ENCODE peak calls at places on chromosome 7, in seven cellular contexts. W, O, E, U, J, I and C are unnamed samples.

GRCh38 chr7:131555565-131556054 is 818 bp downstream of the PODXL start:
- DNase-seq in W (no peak), O (peak; percentile 22), E (no peak), U (no peak), J (no peak), I (no peak), C (no peak)

GRCh38 chr7:44638611-44639557 is 32.5 kb downstream of the OGDH start:
- DNase-seq in W (peak; percentile 68), O (peak; percentile 30), E (peak; percentile 83), U (peak; percentile 56), J (peak; percentile 71), I (peak; percentile 49), C (peak; percentile 76)

GRCh38 chr7:155153676-155154075 is 83.6 kb downstream of the HTR5A start:
- DNase-seq in W (no peak), O (no peak), E (no peak), U (no peak), J (no peak), I (no peak), C (no peak)

GRCh38 chr7:35571596-35572240 is 123.2 kb downstream of the HERPUD2 start:
- DNase-seq in W (no peak), O (peak; percentile 35), E (no peak), U (no peak), J (no peak), I (no peak), C (no peak)

GRCh38 chr7:45180084-45180986 is 22.7 kb downstream of the RAMP3 start:
- DNase-seq in W (no peak), O (no peak), E (no peak), U (peak; percentile 21), J (no peak), I (peak; percentile 5), C (no peak)

GRCh38 chr7:11698273-11698930 is 133.6 kb downstream of the THSD7A start:
- DNase-seq in W (no peak), O (no peak), E (no peak), U (no peak), J (no peak), I (no peak), C (no peak)

GRCh38 chr7:30931161-30931926 is 19.7 kb downstream of the AQP1 start:
- DNase-seq in W (no peak), O (no peak), E (peak; percentile 25), U (peak; percentile 11), J (no peak), I (peak; percentile 11), C (no peak)

GRCh38 chr7:28516390-28517145 is 104.2 kb downstream of the CREB5 start:
- DNase-seq in W (no peak), O (no peak), E (no peak), U (no peak), J (no peak), I (no peak), C (no peak)

GRCh38 chr7:9600974-9601373 is 1167.6 kb downstream of the NXPH1 start:
- DNase-seq in W (no peak), O (peak; percentile 63), E (no peak), U (no peak), J (no peak), I (no peak), C (no peak)